ENCODE peak calls at places on chromosomes 11 and 22, in six cellular contexts. A is GM20000; U is stimulated activated CD4-positive, alpha-beta T cell treated with anti-CD3 and anti-CD28 coated beads, Interleukin-1b, Interleukin-23, amount 100 ng/mL, for 1 hour; K is A549; D is GM10248; N is T-cell. Q is an unnamed sample.

GRCh38 chr11:62832346-62833234 is at the start of gene TEX54:
- DNase-seq in A (no peak), K (no peak), U (no peak), N (no peak), D (no peak), Q (no peak)

GRCh38 chr11:92845390-92846185 is 123.9 kb upstream of the MTNR1B start:
- DNase-seq in K (no peak), U (no peak), N (no peak), A (no peak), D (no peak), Q (no peak)

GRCh38 chr11:90229791-90230190 is 6.9 kb upstream of the CHORDC1 start:
- DNase-seq in N (no peak), K (no peak), U (no peak), A (no peak), D (no peak), Q (no peak)

GRCh38 chr11:70671083-70671482 is 272.8 kb downstream of the CTTN start:
- DNase-seq in K (no peak), A (no peak), U (no peak), N (no peak), D (no peak), Q (peak)

GRCh38 chr11:62931501-62932278 is 10.5 kb upstream of the CHRM1 start:
- DNase-seq in N (no peak), D (no peak), K (no peak), U (no peak), A (no peak), Q (no peak)

GRCh38 chr11:68025047-68025446 is 5.4 kb upstream of the NDUFS8 start:
- DNase-seq in U (no peak), D (no peak), N (no peak), A (no peak), K (no peak), Q (no peak)

GRCh38 chr11:2130881-2131352 is 8.3 kb downstream of the IGF2 start:
- DNase-seq in K (no peak), D (no peak), N (no peak), U (no peak), A (no peak), Q (no peak)

GRCh38 chr11:18578975-18579598 is 9.4 kb downstream of the UEVLD start:
- DNase-seq in K (peak), A (peak), N (no peak), D (peak), U (no peak), Q (no peak)

GRCh38 chr11:10858505-10859360 is 880 bp upstream of the ZBED5 start:
- DNase-seq in U (no peak), K (no peak), N (peak), D (peak), A (peak), Q (peak)

GRCh38 chr11:2912498-2912897 is 16.7 kb downstream of the PHLDA2 start:
- DNase-seq in D (no peak), N (no peak), K (peak), A (no peak), U (no peak), Q (no peak)

GRCh38 chr11:35515224-35515623 is 10.2 kb downstream of the PAMR1 start:
- DNase-seq in U (no peak), N (no peak), D (no peak), A (no peak), K (no peak), Q (no peak)

GRCh38 chr11:117345039-117345438 is 17.4 kb downstream of the CEP164 start:
- DNase-seq in D (no peak), A (no peak), N (no peak), K (no peak), U (no peak), Q (no peak)

GRCh38 chr11:117239295-117239694 is 6.8 kb downstream of the RNF214 start:
- DNase-seq in N (no peak), A (no peak), K (peak), D (no peak), U (no peak), Q (no peak)

GRCh38 chr11:104433751-104434150 is 269.8 kb upstream of the PDGFD start:
- DNase-seq in A (no peak), N (no peak), U (no peak), D (no peak), K (no peak), Q (no peak)

GRCh38 chr22:44357962-44358553 is 45.3 kb upstream of the SHISAL1 start:
- DNase-seq in N (no peak), K (no peak), U (no peak), D (no peak), A (no peak), Q (no peak)

GRCh38 chr11:61141601-61142028 is 19.6 kb downstream of the VPS37C start:
- DNase-seq in N (no peak), U (no peak), D (no peak), A (no peak), K (no peak), Q (peak)

GRCh38 chr22:42930810-42931420 is 73.8 kb upstream of the ARFGAP3 start:
- DNase-seq in U (no peak), K (peak), A (no peak), D (no peak), N (no peak), Q (no peak)

GRCh38 chr11:63534895-63535461 is 1.6 kb upstream of the PLAAT4 start:
- DNase-seq in D (peak), N (no peak), U (no peak), K (no peak), A (peak), Q (no peak)

GRCh38 chr11:73314121-73314948 is 6.3 kb downstream of the ARHGEF17 start:
- DNase-seq in U (no peak), D (peak), A (peak), N (no peak), K (peak), Q (no peak)

GRCh38 chr11:111245425-111245824 is at the start of gene POU2AF2:
- DNase-seq in K (no peak), A (no peak), D (no peak), U (no peak), N (no peak), Q (no peak)

GRCh38 chr11:8056810-8057463 is 24.1 kb upstream of the TUB start:
- DNase-seq in D (no peak), N (no peak), A (no peak), K (no peak), U (no peak), Q (no peak)

GRCh38 chr11:48055292-48056132 is 75.2 kb downstream of the PTPRJ start:
- DNase-seq in D (no peak), N (peak), A (no peak), U (no peak), K (no peak), Q (peak)

GRCh38 chr11:93464938-93465337 is 78.3 kb downstream of the SMCO4 start:
- DNase-seq in K (no peak), A (no peak), U (no peak), N (no peak), D (no peak), Q (no peak)

GRCh38 chr11:68509105-68509504 is 48.6 kb downstream of the PPP6R3 start:
- DNase-seq in U (no peak), N (no peak), K (no peak), D (no peak), A (no peak), Q (no peak)

GRCh38 chr22:49091451-49091850 is 736.2 kb downstream of the BRD1 start:
- DNase-seq in K (no peak), N (no peak), A (no peak), U (no peak), D (no peak), Q (no peak)

GRCh38 chr11:132456735-132457328 is 1075.5 kb downstream of the OPCML start:
- DNase-seq in K (no peak), A (no peak), N (no peak), U (no peak), D (no peak), Q (no peak)

GRCh38 chr11:2380807-2381350 is 3.8 kb downstream of the CD81 start:
- DNase-seq in U (no peak), N (no peak), A (peak), D (peak), K (no peak), Q (no peak)

GRCh38 chr11:32121012-32121411 is 30.1 kb downstream of the RCN1 start:
- DNase-seq in K (no peak), D (no peak), A (no peak), N (no peak), U (no peak), Q (no peak)

GRCh38 chr22:36701941-36702640 is 1.5 kb downstream of the CACNG2 start:
- DNase-seq in D (no peak), K (no peak), U (no peak), A (no peak), N (no peak), Q (no peak)

GRCh38 chr22:29141078-29141688 is 64.5 kb upstream of the EMID1 start:
- DNase-seq in U (no peak), N (no peak), K (no peak), D (no peak), A (no peak), Q (no peak)

GRCh38 chr11:79472736-79473536 is 32.1 kb upstream of the TENM4 start:
- DNase-seq in D (no peak), A (no peak), U (no peak), N (no peak), K (no peak), Q (no peak)

GRCh38 chr11:130390071-130390758 is 38.2 kb downstream of the ADAMTS8 start:
- DNase-seq in N (no peak), A (no peak), D (no peak), U (no peak), K (peak), Q (peak)

GRCh38 chr11:129317564-129317963 is 58.1 kb upstream of the BARX2 start:
- DNase-seq in D (no peak), N (no peak), U (no peak), K (no peak), A (no peak), Q (no peak)

GRCh38 chr11:59040607-59041006 is 45.5 kb upstream of the GLYATL1B start:
- DNase-seq in A (no peak), N (no peak), K (no peak), U (no peak), D (no peak), Q (no peak)

GRCh38 chr11:120344302-120345004 is 8.2 kb downstream of the ARHGEF12 start:
- DNase-seq in N (no peak), U (no peak), D (peak), K (no peak), A (peak), Q (no peak)

GRCh38 chr22:35578836-35579575 is 38.1 kb downstream of the MB start:
- DNase-seq in D (no peak), A (no peak), K (no peak), N (no peak), U (no peak), Q (no peak)

GRCh38 chr11:10540546-10540914 is 457 bp downstream of the RNF141 start:
- DNase-seq in K (no peak), N (no peak), A (no peak), U (no peak), D (no peak), Q (peak)

Q was measured in COR-L47.